ENCODE peak calls at places on chromosomes 3 and 15, in four cellular contexts. One of them, this sample, is unnamed.

GRCh38 chr15:74808073-74808839 is 4.4 kb upstream of the LMAN1L start:
- DNase-seq in K562: no peak
- DNase-seq in HepG2: no peak
- DNase-seq in GM12878: no peak
- DNase-seq in this sample: no peak

GRCh38 chr3:88957751-88958452 is 149.5 kb upstream of the EPHA3 start:
- DNase-seq in HepG2: no peak
- DNase-seq in GM12878: no peak
- DNase-seq in K562: no peak
- DNase-seq in this sample: no peak

GRCh38 chr3:52854013-52854412 is 19.2 kb upstream of the MUSTN1 start:
- DNase-seq in GM12878: no peak
- DNase-seq in HepG2: no peak
- DNase-seq in K562: no peak
- DNase-seq in this sample: no peak

GRCh38 chr3:136883967-136884720 is 22.1 kb downstream of the NCK1 start:
- DNase-seq in HepG2: no peak
- DNase-seq in GM12878: no peak
- DNase-seq in K562: no peak
- DNase-seq in this sample: no peak

GRCh38 chr15:77538011-77538410 is 94.7 kb downstream of the LINGO1 start:
- DNase-seq in HepG2: no peak
- DNase-seq in GM12878: peak; percentile 72
- DNase-seq in K562: no peak
- DNase-seq in this sample: no peak

GRCh38 chr3:43531835-43532234 is 90.0 kb downstream of the ANO10 start:
- DNase-seq in K562: no peak
- DNase-seq in HepG2: peak; percentile 9
- DNase-seq in GM12878: no peak
- DNase-seq in this sample: no peak

GRCh38 chr15:97728791-97729190 is 231.7 kb upstream of the ARRDC4 start:
- DNase-seq in K562: no peak
- DNase-seq in HepG2: no peak
- DNase-seq in GM12878: no peak
- DNase-seq in this sample: no peak

GRCh38 chr3:2615080-2615479 is 495.1 kb downstream of the IL5RA start:
- DNase-seq in K562: no peak
- DNase-seq in HepG2: no peak
- DNase-seq in GM12878: no peak
- DNase-seq in this sample: no peak

GRCh38 chr3:150899141-150899540 is 6.1 kb downstream of the MINDY4B start:
- DNase-seq in HepG2: no peak
- DNase-seq in GM12878: no peak
- DNase-seq in K562: no peak
- DNase-seq in this sample: no peak
- TF ChIP-seq ATF3 in HepG2: no peak
- TF ChIP-seq ATF3 in GM12878: no peak
- TF ChIP-seq ATF3 in K562: no peak
- TF ChIP-seq ATF3 in this sample: no peak

GRCh38 chr3:19934098-19934566 is at the start of gene EFHB:
- DNase-seq in GM12878: no peak
- DNase-seq in K562: peak; percentile 75
- DNase-seq in HepG2: peak; percentile 39
- DNase-seq in this sample: peak; percentile 82
- TF ChIP-seq CBFB in GM12878: no peak
- TF ChIP-seq CBFB in K562: no peak
- TF ChIP-seq CBFB in HepG2: no peak
- TF ChIP-seq CBFB in this sample: no peak

GRCh38 chr15:64763874-64764273 is 11.5 kb downstream of the RBPMS2 start:
- DNase-seq in K562: no peak
- DNase-seq in GM12878: no peak
- DNase-seq in HepG2: no peak
- DNase-seq in this sample: no peak
- TF ChIP-seq ETV6 in K562: no peak
- TF ChIP-seq ETV6 in GM12878: no peak
- TF ChIP-seq ETV6 in HepG2: no peak
- TF ChIP-seq ETV6 in this sample: no peak

DNA sequence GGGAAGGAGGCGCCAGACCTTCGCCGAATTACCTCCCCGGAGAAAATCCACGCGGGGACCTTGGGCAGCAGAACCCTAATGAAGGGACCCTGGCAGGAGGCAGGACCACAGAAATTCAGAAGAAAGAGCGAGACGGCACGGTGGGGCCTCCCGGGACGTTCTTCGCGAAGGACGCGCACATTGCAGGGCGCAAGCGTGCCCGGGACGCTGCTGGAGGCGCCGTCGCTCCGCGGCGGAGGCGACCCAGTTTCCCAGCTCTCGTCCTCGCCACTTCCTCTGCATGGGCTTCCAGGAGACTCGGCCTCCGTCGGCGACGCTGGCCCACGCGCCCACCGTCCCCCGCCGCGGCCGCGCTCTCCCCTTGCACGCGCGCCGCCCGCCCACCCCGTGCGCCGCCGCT is 31.9 kb upstream of the SMAD3 start:
- DNase-seq in HepG2: no peak
- DNase-seq in K562: no peak
- DNase-seq in GM12878: no peak
- DNase-seq in this sample: peak; percentile 36
- TF ChIP-seq ATF3 in HepG2: no peak
- TF ChIP-seq ATF3 in K562: no peak
- TF ChIP-seq ATF3 in GM12878: no peak
- TF ChIP-seq ATF3 in this sample: no peak

DNA sequence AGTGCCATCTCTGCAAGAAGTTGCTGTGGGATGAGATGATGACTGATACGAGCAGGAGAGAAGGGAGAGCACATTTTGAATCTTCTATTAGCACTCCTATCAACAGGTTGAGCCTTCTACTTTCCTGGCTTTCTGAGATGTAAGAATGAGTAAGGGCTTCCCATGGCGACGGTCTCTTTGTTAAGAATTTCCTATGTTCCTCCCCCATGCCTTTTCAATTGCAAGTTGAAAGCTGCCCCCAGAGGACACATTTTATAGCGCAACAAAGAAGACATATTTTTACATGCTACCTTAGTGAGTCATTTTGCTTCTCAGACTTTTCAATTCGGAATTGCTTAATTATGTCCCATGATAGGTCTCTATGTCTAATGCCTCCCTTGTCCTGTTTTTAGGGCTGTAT is 71.3 kb upstream of the LRTM1 start:
- DNase-seq in GM12878: no peak
- DNase-seq in HepG2: peak; percentile 2
- DNase-seq in K562: peak; percentile 9
- DNase-seq in this sample: no peak
- TF ChIP-seq CBFB in GM12878: no peak
- TF ChIP-seq CBFB in HepG2: no peak
- TF ChIP-seq CBFB in K562: no peak
- TF ChIP-seq CBFB in this sample: no peak

DNA sequence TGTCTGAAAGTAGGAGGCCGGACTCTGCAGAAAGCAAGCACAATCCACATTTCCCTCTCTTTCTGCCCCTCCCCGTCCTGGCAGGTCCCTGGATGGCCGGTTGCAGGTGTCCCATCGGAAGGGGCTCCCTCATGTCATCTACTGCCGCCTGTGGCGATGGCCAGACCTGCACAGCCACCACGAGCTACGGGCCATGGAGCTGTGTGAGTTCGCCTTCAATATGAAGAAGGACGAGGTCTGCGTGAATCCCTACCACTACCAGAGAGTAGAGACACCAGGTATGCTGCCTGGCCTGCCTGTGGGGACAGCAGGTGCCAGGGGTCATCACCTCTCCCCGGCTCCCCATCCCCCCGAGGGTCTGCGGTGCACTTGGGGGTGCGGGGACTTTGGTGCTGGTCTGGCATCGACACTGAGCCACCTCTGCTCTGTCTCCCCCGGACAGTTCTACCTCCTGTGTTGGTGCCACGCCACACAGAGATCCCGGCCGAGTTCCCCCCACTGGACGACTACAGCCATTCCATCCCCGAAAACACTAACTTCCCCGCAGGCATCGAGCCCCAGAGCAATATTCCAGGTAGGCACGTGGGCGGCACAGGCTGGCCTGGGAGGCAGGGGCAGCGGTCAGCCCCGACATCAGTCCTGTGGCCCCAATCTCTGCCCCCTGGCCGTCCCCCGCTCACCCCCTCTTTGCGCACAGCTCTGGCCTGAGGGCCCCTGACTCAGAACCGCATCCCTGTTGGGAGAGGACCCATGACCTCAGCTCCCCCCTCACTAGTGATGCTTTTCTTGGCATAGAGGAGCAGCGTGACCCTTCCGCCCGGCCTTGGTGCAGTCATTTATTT is 89.4 kb downstream of the AAGAB start:
- DNase-seq in GM12878: no peak
- DNase-seq in HepG2: no peak
- DNase-seq in K562: no peak
- DNase-seq in this sample: peak; percentile 75
- TF ChIP-seq ETV6 in GM12878: no peak
- TF ChIP-seq ETV6 in HepG2: no peak
- TF ChIP-seq ETV6 in K562: no peak
- TF ChIP-seq ETV6 in this sample: no peak

GRCh38 chr3:36214460-36214859 is 165.8 kb upstream of the STAC start:
- DNase-seq in GM12878: no peak
- DNase-seq in HepG2: no peak
- DNase-seq in K562: no peak
- DNase-seq in this sample: no peak
- TF ChIP-seq ATF3 in GM12878: no peak
- TF ChIP-seq ATF3 in HepG2: no peak
- TF ChIP-seq ATF3 in K562: no peak
- TF ChIP-seq ATF3 in this sample: no peak

This sample was measured in WTC11.